ENCODE peak calls at places on chromosome 10, in seven cellular contexts. B is lower leg skin; I is kidney epithelial cell; R is sigmoid colon; U is uterus; M is A549; Q is CD8-positive, alpha-beta T cell. Z is an unnamed sample.

GRCh38 chr10:104897679-104898078 is 256.6 kb downstream of the SORCS3 start:
- DNase-seq in B (no peak), I (no peak), R (no peak), U (no peak), M (no peak), Q (no peak), Z (no peak)

GRCh38 chr10:133590226-133590969 is 25.0 kb upstream of the SYCE1 start:
- DNase-seq in B (no peak), I (no peak), R (no peak), U (no peak), M (no peak), Q (no peak), Z (no peak)

GRCh38 chr10:21379143-21379542 is 146.3 kb downstream of the SKIDA1 start:
- DNase-seq in B (no peak), I (no peak), R (no peak), U (no peak), M (no peak), Q (no peak), Z (no peak)

GRCh38 chr10:126133906-126134703 is 237.7 kb downstream of the FANK1 start:
- DNase-seq in B (no peak), I (no peak), R (no peak), U (no peak), M (peak; percentile 26), Q (no peak), Z (no peak)

GRCh38 chr10:68816796-68817412 is 10.4 kb upstream of the STOX1 start:
- DNase-seq in B (no peak), I (no peak), R (no peak), U (no peak), M (no peak), Q (no peak), Z (no peak)

GRCh38 chr10:96269438-96270300 is 1.7 kb downstream of the BLNK start:
- DNase-seq in B (peak; percentile 72), I (no peak), R (no peak), U (no peak), M (no peak), Q (no peak), Z (no peak)

GRCh38 chr10:12741255-12741915 is 260.1 kb downstream of the CCDC3 start:
- DNase-seq in B (no peak), I (no peak), R (peak; percentile 85), U (peak; percentile 66), M (no peak), Q (no peak), Z (no peak)

GRCh38 chr10:72275351-72276012 is 1.8 kb downstream of the DDIT4 start:
- DNase-seq in B (no peak), I (no peak), R (no peak), U (no peak), M (no peak), Q (peak; percentile 40), Z (no peak)

GRCh38 chr10:133230387-133231195 is 574 bp downstream of the UTF1 start:
- DNase-seq in B (no peak), I (no peak), R (no peak), U (no peak), M (no peak), Q (peak; percentile 14), Z (no peak)

GRCh38 chr10:93672890-93673289 is 29.5 kb downstream of the FRA10AC1 start:
- DNase-seq in B (no peak), I (no peak), R (no peak), U (no peak), M (no peak), Q (no peak), Z (no peak)

GRCh38 chr10:130215076-130215917 is 79.1 kb downstream of the GLRX3 start:
- DNase-seq in B (no peak), I (no peak), R (peak; percentile 48), U (no peak), M (no peak), Q (no peak), Z (no peak)

GRCh38 chr10:123517376-123517775 is 148.8 kb upstream of the GPR26 start:
- DNase-seq in B (peak; percentile 46), I (no peak), R (no peak), U (no peak), M (no peak), Q (no peak), Z (no peak)

GRCh38 chr10:7288060-7288690 is 122.7 kb downstream of the SFMBT2 start:
- DNase-seq in B (no peak), I (no peak), R (no peak), U (no peak), M (no peak), Q (no peak), Z (no peak)

GRCh38 chr10:52453501-52453900 is 139.4 kb downstream of the DKK1 start:
- DNase-seq in B (no peak), I (no peak), R (no peak), U (no peak), M (no peak), Q (no peak), Z (no peak)

GRCh38 chr10:97792058-97792721 is 20.4 kb upstream of the SFRP5 start:
- DNase-seq in B (peak; percentile 93), I (no peak), R (peak; percentile 76), U (peak; percentile 50), M (peak; percentile 79), Q (peak; percentile 68), Z (no peak)

GRCh38 chr10:97798958-97799565 is 27.3 kb upstream of the SFRP5 start:
- DNase-seq in B (no peak), I (no peak), R (no peak), U (no peak), M (no peak), Q (no peak), Z (no peak)

GRCh38 chr10:97796651-97797050 is 24.9 kb upstream of the SFRP5 start:
- DNase-seq in B (no peak), I (no peak), R (no peak), U (no peak), M (no peak), Q (no peak), Z (no peak)

GRCh38 chr10:97800474-97800873 is 28.7 kb upstream of the SFRP5 start:
- DNase-seq in B (no peak), I (no peak), R (no peak), U (no peak), M (no peak), Q (no peak), Z (no peak)

GRCh38 chr10:97795886-97796285 is 24.1 kb upstream of the SFRP5 start:
- DNase-seq in B (no peak), I (no peak), R (no peak), U (no peak), M (no peak), Q (no peak), Z (no peak)
- H3K4me3 ChIP-seq in B (no peak overlapping the region), I (no peak overlapping the region), R (no peak overlapping the region), U (no peak overlapping the region), M (no peak overlapping the region), Q (peak overlapping the region; percentile 30), Z (no peak overlapping the region)

GRCh38 chr10:106571216-106571954 is 593.1 kb downstream of the SORCS1 start:
- DNase-seq in B (no peak), I (no peak), R (no peak), U (no peak), M (no peak), Q (no peak), Z (peak; percentile 25)
- TF ChIP-seq CTCF in B (no peak), I (peak; percentile 48), R (no peak), U (no peak), M (peak; percentile 16), Q (no peak), Z (peak; percentile 73)

GRCh38 chr10:118704711-118705110 is 50.1 kb downstream of the CACUL1 start:
- DNase-seq in B (no peak), I (no peak), R (no peak), U (no peak), M (no peak), Q (no peak), Z (no peak)

GRCh38 chr10:118698421-118698820 is 56.3 kb downstream of the CACUL1 start:
- DNase-seq in B (no peak), I (peak; percentile 31), R (no peak), U (no peak), M (peak; percentile 11), Q (peak; percentile 92), Z (no peak)

GRCh38 chr10:118701529-118702323 is 53.0 kb downstream of the CACUL1 start:
- DNase-seq in B (no peak), I (no peak), R (no peak), U (no peak), M (no peak), Q (no peak), Z (no peak)
- H3K4me3 ChIP-seq in B (no peak overlapping the region), I (no peak overlapping the region), R (no peak overlapping the region), U (no peak overlapping the region), M (no peak overlapping the region), Q (no peak overlapping the region), Z (no peak overlapping the region)

GRCh38 chr10:131532745-131533341 is 221.3 kb upstream of the TCERG1L start:
- DNase-seq in B (no peak), I (no peak), R (no peak), U (no peak), M (no peak), Q (no peak), Z (no peak)

GRCh38 chr10:131536676-131537075 is 225.2 kb upstream of the TCERG1L start:
- DNase-seq in B (peak; percentile 50), I (no peak), R (no peak), U (no peak), M (no peak), Q (no peak), Z (no peak)

GRCh38 chr10:131533846-131534526 is 222.5 kb upstream of the TCERG1L start:
- DNase-seq in B (peak; percentile 76), I (no peak), R (no peak), U (no peak), M (no peak), Q (no peak), Z (no peak)

GRCh38 chr10:131532291-131532690 is 220.8 kb upstream of the TCERG1L start:
- DNase-seq in B (no peak), I (no peak), R (no peak), U (no peak), M (no peak), Q (no peak), Z (no peak)

GRCh38 chr10:131534836-131535235 is 223.3 kb upstream of the TCERG1L start:
- DNase-seq in B (peak; percentile 66), I (no peak), R (no peak), U (no peak), M (no peak), Q (no peak), Z (no peak)
- TF ChIP-seq CTCF in B (no peak), I (no peak), R (no peak), U (no peak), M (no peak), Q (no peak), Z (no peak)

GRCh38 chr10:11448545-11449244 is 162.8 kb downstream of the USP6NL start:
- DNase-seq in B (no peak), I (no peak), R (no peak), U (no peak), M (no peak), Q (no peak), Z (no peak)
- H3K4me3 ChIP-seq in B (no peak overlapping the region), I (no peak overlapping the region), R (no peak overlapping the region), U (no peak overlapping the region), M (no peak overlapping the region), Q (no peak overlapping the region), Z (no peak overlapping the region)

DNA sequence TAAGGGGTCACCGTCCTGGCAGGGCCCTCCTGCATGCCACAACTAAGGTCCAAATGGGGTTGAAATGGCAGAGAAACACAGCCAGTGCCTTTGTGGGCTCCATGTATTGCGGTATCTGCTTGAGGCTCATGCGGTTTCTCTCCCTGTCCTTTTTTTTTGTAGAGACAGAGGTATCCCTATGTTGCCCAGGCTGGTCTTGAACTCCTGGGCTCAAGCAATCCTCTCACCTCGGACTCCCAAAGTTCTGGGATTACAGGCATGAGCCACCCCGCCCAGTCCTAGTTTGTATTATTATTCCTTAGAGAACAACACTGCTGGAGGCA is 64.1 kb upstream of the WAPL start:
- DNase-seq in B (no peak), I (no peak), R (no peak), U (no peak), M (no peak), Q (no peak), Z (no peak)
- TF ChIP-seq CTCF in B (no peak), I (no peak), R (no peak), U (no peak), M (peak; percentile 21), Q (peak; percentile 7), Z (no peak)

GRCh38 chr10:100989088-100989487 is 1.7 kb downstream of the TWNK start:
- DNase-seq in B (no peak), I (no peak), R (no peak), U (no peak), M (no peak), Q (no peak), Z (no peak)
- H3K4me3 ChIP-seq in B (no peak overlapping the region), I (no peak overlapping the region), R (no peak overlapping the region), U (no peak overlapping the region), M (no peak overlapping the region), Q (no peak overlapping the region), Z (no peak overlapping the region)